ENCODE peak calls at places on chromosomes 13 and 19, in nine cellular contexts. D is A549; H is HL-60; X is brain microvascular endothelial cell; G is CD4-positive, alpha-beta memory T cell; U is mesendoderm; Z is neural progenitor cell; R is heart left ventricle; J is ascending aorta. T is an unnamed sample.

GRCh38 chr19:3282564-3282963 is 58.1 kb downstream of the CELF5 start:
- DNase-seq in D (no peak), H (no peak), X (no peak), G (no peak), U (no peak), Z (no peak), R (no peak), J (no peak), T (no peak)

GRCh38 chr19:58477871-58478270 is 1.7 kb downstream of the ZNF446 start:
- DNase-seq in D (no peak), H (no peak), X (no peak), G (no peak), U (no peak), Z (no peak), R (no peak), J (no peak), T (no peak)

GRCh38 chr13:71801165-71801564 is 65.8 kb downstream of the DACH1 start:
- DNase-seq in D (no peak), H (no peak), X (no peak), G (no peak), U (no peak), Z (no peak), R (no peak), J (no peak), T (no peak)

GRCh38 chr19:17803264-17803896 is 8.4 kb downstream of the B3GNT3 start:
- DNase-seq in D (no peak), H (peak; percentile 87), X (no peak), G (peak; percentile 63), U (no peak), Z (peak; percentile 1), R (no peak), J (no peak), T (no peak)

GRCh38 chr19:49362048-49362925 is at the start of gene TEAD2:
- DNase-seq in D (peak; percentile 86), H (no peak), X (peak; percentile 24), G (no peak), U (peak; percentile 82), Z (peak; percentile 90), R (peak; percentile 89), J (peak; percentile 85), T (no peak)

GRCh38 chr13:40433577-40433976 is 232.9 kb downstream of the FOXO1 start:
- DNase-seq in D (no peak), H (peak; percentile 42), X (no peak), G (peak; percentile 53), U (no peak), Z (no peak), R (no peak), J (no peak), T (no peak)

GRCh38 chr19:32403291-32403995 is 2.1 kb upstream of the DPY19L3 start:
- DNase-seq in D (no peak), H (no peak), X (no peak), G (no peak), U (peak; percentile 74), Z (peak; percentile 52), R (no peak), J (no peak), T (no peak)

GRCh38 chr13:113402471-113403254 is 38.7 kb upstream of the GRTP1 start:
- DNase-seq in D (no peak), H (no peak), X (no peak), G (no peak), U (no peak), Z (no peak), R (no peak), J (peak; percentile 52), T (no peak)

GRCh38 chr13:32334676-32335075 is 19.4 kb downstream of the BRCA2 start:
- DNase-seq in D (no peak), H (no peak), X (no peak), G (no peak), U (peak; percentile 8), Z (no peak), R (no peak), J (no peak), T (no peak)

GRCh38 chr19:18860302-18860700 is 28.5 kb downstream of the UPF1 start:
- DNase-seq in D (no peak), H (no peak), X (no peak), G (no peak), U (no peak), Z (no peak), R (no peak), J (no peak), T (no peak)

GRCh38 chr19:51398096-51398704 is 7.8 kb upstream of the C19orf84 start:
- DNase-seq in D (peak; percentile 50), H (peak; percentile 10), X (no peak), G (peak; percentile 31), U (peak; percentile 56), Z (peak; percentile 48), R (no peak), J (no peak), T (no peak)

GRCh38 chr19:47762615-47763308 is 15.7 kb upstream of the SELENOW start:
- DNase-seq in D (no peak), H (no peak), X (no peak), G (no peak), U (no peak), Z (no peak), R (peak; percentile 67), J (no peak), T (no peak)

GRCh38 chr13:87953381-87953780 is 282.2 kb downstream of the SLITRK5 start:
- DNase-seq in D (no peak), H (no peak), X (no peak), G (no peak), U (no peak), Z (no peak), R (no peak), J (no peak), T (no peak)

GRCh38 chr19:55352746-55353145 is 1.8 kb downstream of the COX6B2 start:
- DNase-seq in D (no peak), H (no peak), X (no peak), G (no peak), U (no peak), Z (no peak), R (no peak), J (no peak), T (no peak)

GRCh38 chr19:29687244-29687896 is 22.1 kb downstream of the PLEKHF1 start:
- DNase-seq in D (no peak), H (peak; percentile 13), X (peak; percentile 95), G (no peak), U (no peak), Z (no peak), R (no peak), J (peak; percentile 79), T (no peak)

GRCh38 chr13:83377486-83377885 is 504.8 kb downstream of the SLITRK1 start:
- DNase-seq in D (no peak), H (no peak), X (peak; percentile 8), G (no peak), U (no peak), Z (no peak), R (no peak), J (no peak), T (no peak)

GRCh38 chr19:15671237-15671636 is 1.6 kb upstream of the CYP4F12 start:
- DNase-seq in D (no peak), H (no peak), X (no peak), G (no peak), U (no peak), Z (no peak), R (no peak), J (no peak), T (no peak)

GRCh38 chr13:59914556-59914955 is 249.2 kb downstream of the DIAPH3 start:
- DNase-seq in D (no peak), H (no peak), X (peak; percentile 76), G (no peak), U (no peak), Z (no peak), R (no peak), J (no peak), T (no peak)

GRCh38 chr13:46480131-46480530 is 72.8 kb upstream of the LRCH1 start:
- DNase-seq in D (no peak), H (no peak), X (no peak), G (no peak), U (peak; percentile 42), Z (no peak), R (no peak), J (no peak), T (no peak)

GRCh38 chr19:15479391-15480345 is at the start of gene PGLYRP2:
- DNase-seq in D (no peak), H (peak; percentile 63), X (no peak), G (no peak), U (no peak), Z (no peak), R (peak; percentile 17), J (no peak), T (no peak)

DNA sequence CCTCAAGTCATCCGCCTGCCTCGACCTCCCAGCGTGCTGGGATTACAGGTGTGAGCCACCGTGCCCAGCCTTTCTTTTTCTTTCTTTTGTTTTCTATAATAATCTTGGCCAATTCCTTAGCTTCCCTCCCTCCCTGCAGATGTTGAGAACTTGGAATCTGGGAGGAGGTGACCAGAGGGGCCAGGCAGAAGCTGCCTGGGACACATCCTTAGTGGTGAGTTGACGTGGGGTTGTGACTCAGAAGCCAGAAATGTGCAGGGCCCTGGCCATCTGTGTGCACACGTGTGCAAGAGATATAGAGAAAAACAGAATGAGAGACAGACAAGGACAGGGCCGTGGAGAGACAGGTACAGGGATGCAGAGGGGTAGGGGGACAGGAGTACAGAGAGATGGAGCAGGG is 154.3 kb downstream of the SIPA1L3 start:
- DNase-seq in D (peak; percentile 65), H (no peak), X (peak; percentile 81), G (no peak), U (no peak), Z (no peak), R (no peak), J (no peak), T (no peak)
- H3K27ac ChIP-seq in D (no peak overlapping the region), H (no peak overlapping the region), X (peak overlapping the region; percentile 47), G (no peak overlapping the region), U (no peak overlapping the region), Z (no peak overlapping the region), R (no peak overlapping the region), J (no peak overlapping the region), T (no peak overlapping the region)

GRCh38 chr13:99205621-99206220 is 5.1 kb downstream of the UBAC2 start:
- DNase-seq in D (no peak), H (no peak), X (no peak), G (no peak), U (peak; percentile 47), Z (no peak), R (no peak), J (no peak), T (no peak)
- H3K27ac ChIP-seq in D (no peak overlapping the region), H (no peak overlapping the region), X (no peak overlapping the region), G (peak overlapping the region; percentile 46), U (no peak overlapping the region), Z (no peak overlapping the region), R (no peak overlapping the region), J (no peak overlapping the region), T (no peak overlapping the region)

DNA sequence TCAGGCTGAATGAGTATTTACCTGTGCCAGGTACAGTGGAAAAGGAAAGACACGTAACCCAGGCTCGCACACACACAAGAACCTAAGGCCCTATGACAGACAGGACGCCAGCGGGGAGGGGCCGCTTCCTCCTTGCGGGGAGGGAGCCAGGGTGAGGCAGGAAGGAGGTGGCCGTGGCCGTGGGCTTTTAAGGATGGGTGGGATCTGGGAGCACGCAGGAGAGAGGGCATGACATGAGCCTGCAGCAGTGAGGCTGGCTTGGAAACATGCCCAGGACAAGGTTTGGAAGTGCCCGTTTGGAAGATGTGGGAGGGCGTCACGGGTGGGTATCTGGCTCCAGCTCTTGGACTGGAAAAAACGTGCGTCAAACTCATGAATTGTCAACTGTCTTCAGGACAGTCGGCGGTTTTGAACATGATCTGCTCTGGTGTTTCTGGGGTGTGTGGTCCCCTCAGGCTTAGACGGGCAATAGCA is 20.1 kb downstream of the SH3GL1 start:
- DNase-seq in D (no peak), H (no peak), X (no peak), G (peak; percentile 71), U (no peak), Z (no peak), R (peak; percentile 65), J (no peak), T (no peak)
- H3K27ac ChIP-seq in D (no peak overlapping the region), H (no peak overlapping the region), X (no peak overlapping the region), G (peak overlapping the region; percentile 78), U (no peak overlapping the region), Z (no peak overlapping the region), R (peak overlapping the region; percentile 7), J (peak overlapping the region; percentile 15), T (no peak overlapping the region)

GRCh38 chr19:11179716-11180297 is 17.5 kb downstream of the KANK2 start:
- DNase-seq in D (no peak), H (no peak), X (no peak), G (no peak), U (no peak), Z (no peak), R (no peak), J (no peak), T (no peak)
- H3K27ac ChIP-seq in D (no peak overlapping the region), H (no peak overlapping the region), X (no peak overlapping the region), G (no peak overlapping the region), U (no peak overlapping the region), Z (no peak overlapping the region), R (peak overlapping the region; percentile 41), J (peak overlapping the region; percentile 82), T (no peak overlapping the region)

T was measured in iPS DF 6.9.